ENCODE peak calls at places on chromosomes 13 and 19, in eight cellular contexts. R is body of pancreas, M is tibial artery, Z is tibial nerve, V is left ventricle myocardium inferior, G is right cardiac atrium, B is fibroblast of lung, Q is thoracic aorta. F is an unnamed sample. For H3K4me1 and H3K9me3, the result is how much of the 10 kb centered on the place peaks cover.

GRCh38 chr13:24511019-24511823 is 1.4 kb downstream of the PARP4 start:
- DNase-seq in Z (no peak), M (no peak), B (peak), G (no peak), Q (no peak), V (no peak), R (no peak), F (peak)

GRCh38 chr13:29594310-29594709 is 1.2 kb downstream of the SLC7A1 start:
- DNase-seq in R (peak), G (no peak), B (peak), V (no peak), Q (no peak), Z (no peak), M (no peak), F (peak)

GRCh38 chr13:91817250-91817649 is 418.8 kb downstream of the GPC5 start:
- DNase-seq in V (no peak), R (no peak), Q (no peak), Z (no peak), M (no peak), G (no peak), B (peak), F (no peak)

GRCh38 chr13:73158851-73159250 is 100.0 kb downstream of the KLF5 start:
- DNase-seq in M (no peak), B (peak), V (no peak), Q (no peak), G (no peak), R (no peak), Z (no peak), F (no peak)

GRCh38 chr13:78909276-78909675 is 250.3 kb upstream of the OBI1 start:
- DNase-seq in Q (no peak), G (no peak), B (no peak), M (no peak), V (no peak), R (no peak), Z (no peak), F (no peak)

GRCh38 chr13:97258801-97259200 is 36.7 kb downstream of the MBNL2 start:
- DNase-seq in B (no peak), V (no peak), Q (no peak), M (no peak), G (no peak), R (no peak), Z (no peak), F (no peak)

GRCh38 chr13:75049936-75050335 is 432.0 kb downstream of the TBC1D4 start:
- DNase-seq in M (no peak), G (no peak), Q (no peak), R (no peak), Z (no peak), V (no peak), B (no peak), F (no peak)

GRCh38 chr13:91657283-91657682 is 258.9 kb downstream of the GPC5 start:
- DNase-seq in R (no peak), M (no peak), G (no peak), Z (no peak), B (no peak), Q (no peak), V (no peak), F (no peak)

GRCh38 chr13:46717275-46717674 is 79.7 kb downstream of the ESD start:
- DNase-seq in Z (no peak), M (no peak), B (no peak), R (no peak), V (no peak), G (no peak), Q (no peak), F (no peak)

GRCh38 chr19:45929247-45929646 is 14.7 kb upstream of the NANOS2 start:
- DNase-seq in G (no peak), Q (no peak), R (no peak), M (no peak), Z (no peak), B (no peak), V (no peak), F (no peak)

GRCh38 chr13:44422755-44423643 is 49.4 kb downstream of the SERP2 start:
- DNase-seq in V (no peak), R (no peak), Z (no peak), Q (no peak), B (no peak), M (no peak), G (no peak), F (no peak)

GRCh38 chr19:57267294-57267693 is 13.0 kb upstream of the ZNF460 start:
- DNase-seq in R (no peak), M (no peak), V (no peak), G (no peak), B (no peak), Q (no peak), Z (no peak), F (no peak)

GRCh38 chr13:72864142-72865035 is 82.5 kb downstream of the PIBF1 start:
- DNase-seq in V (no peak), Z (no peak), G (no peak), Q (no peak), B (peak), M (no peak), R (no peak), F (no peak)

GRCh38 chr13:29925457-29925856 is 75.0 kb upstream of the UBL3 start:
- DNase-seq in G (peak), R (peak), Z (peak), Q (peak), B (peak), V (peak), M (peak), F (peak)

GRCh38 chr13:47539317-47539716 is 461.8 kb downstream of the SUCLA2 start:
- DNase-seq in Z (no peak), B (peak), R (no peak), G (no peak), V (no peak), M (no peak), Q (no peak), F (no peak)

GRCh38 chr19:5075603-5076002 is 106.7 kb downstream of the KDM4B start:
- DNase-seq in B (no peak), Q (no peak), G (peak), V (no peak), R (no peak), Z (no peak), M (no peak), F (no peak)

GRCh38 chr19:31342926-31343325 is 6.3 kb downstream of the TSHZ3 start:
- DNase-seq in G (no peak), V (no peak), Z (no peak), B (no peak), Q (no peak), M (no peak), R (no peak), F (no peak)

GRCh38 chr13:76991796-76992547 is at the start of gene CLN5:
- DNase-seq in Z (peak), Q (peak), B (peak), V (peak), G (peak), M (peak), R (peak), F (peak)

GRCh38 chr13:108597943-108598342 is 31.5 kb upstream of the MYO16 start:
- DNase-seq in V (no peak), R (no peak), B (no peak), Q (no peak), M (no peak), Z (no peak), G (no peak), F (no peak)

GRCh38 chr13:79810671-79811070 is 329.7 kb downstream of the NDFIP2 start:
- DNase-seq in V (no peak), B (peak), Q (no peak), G (no peak), Z (no peak), M (no peak), R (no peak), F (no peak)

GRCh38 chr13:22009937-22010336 is 339.1 kb downstream of the FGF9 start:
- DNase-seq in Q (no peak), R (no peak), M (no peak), Z (no peak), G (no peak), B (no peak), V (no peak), F (no peak)

GRCh38 chr13:59088716-59089115 is 1075.0 kb downstream of the DIAPH3 start:
- DNase-seq in R (no peak), G (no peak), V (no peak), B (peak), Z (no peak), Q (no peak), M (no peak), F (no peak)

GRCh38 chr13:109704771-109705628 is 81.4 kb downstream of the IRS2 start:
- DNase-seq in Q (no peak), V (peak), Z (no peak), B (peak), R (no peak), M (peak), G (peak), F (peak)

GRCh38 chr19:56071151-56071550 is 49.9 kb downstream of the ZNF787 start:
- DNase-seq in Q (no peak), G (no peak), M (no peak), B (no peak), R (no peak), V (no peak), Z (no peak), F (no peak)

GRCh38 chr19:31408460-31409124 is 59.4 kb upstream of the TSHZ3 start:
- DNase-seq in Q (no peak), V (no peak), B (peak), R (no peak), Z (no peak), G (peak), M (no peak), F (no peak)

GRCh38 chr19:41657157-41657556 is 30.3 kb upstream of the CEACAM4 start:
- DNase-seq in M (no peak), R (no peak), G (no peak), Z (no peak), B (no peak), Q (no peak), V (no peak), F (no peak)

GRCh38 chr19:33282036-33282686 is 20.2 kb downstream of the CEBPA start:
- DNase-seq in G (peak), Z (no peak), B (no peak), V (no peak), Q (no peak), R (no peak), M (no peak), F (no peak)

GRCh38 chr13:42752731-42753130 is 28.7 kb upstream of the FAM216B start:
- DNase-seq in V (no peak), G (no peak), Z (no peak), R (no peak), B (no peak), M (no peak), Q (no peak), F (no peak)
- H3K27ac ChIP-seq in V (no peak), G (no peak), Z (no peak), R (no peak), B (no peak), M (no peak), Q (no peak), F (no peak)

GRCh38 chr19:13029893-13030292 is 34.6 kb downstream of the NFIX start:
- DNase-seq in Z (no peak), B (no peak), M (peak), V (no peak), Q (no peak), R (no peak), G (no peak), F (no peak)
- H3K4me1 ChIP-seq in Z (half or more), B (under half), M (half or more), V (half or more), Q (half or more), R (half or more), G (under half), F (half or more)

DNA sequence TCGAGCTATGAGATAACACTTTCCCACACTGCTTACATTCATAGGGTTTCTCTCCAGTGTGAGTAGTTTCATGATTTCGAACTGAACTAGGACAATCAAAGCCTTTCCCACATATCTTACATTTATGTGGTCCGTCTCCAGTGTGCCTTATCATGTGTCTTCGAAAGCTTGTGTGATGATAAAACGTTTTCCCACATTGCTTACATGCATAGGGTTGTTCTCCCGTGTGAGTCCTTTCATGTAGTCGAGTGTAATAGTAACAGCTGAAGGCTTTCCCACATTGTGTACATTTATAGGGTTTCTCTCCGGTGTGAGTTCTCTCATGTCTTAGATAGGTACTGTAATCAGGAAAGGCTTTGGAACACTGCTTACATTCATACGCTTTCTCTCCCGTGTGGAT is 16.3 kb downstream of the ZNF823 start:
- DNase-seq in R (no peak), M (no peak), Z (no peak), V (no peak), G (no peak), Q (no peak), B (no peak), F (no peak)
- H3K9me3 ChIP-seq in R (under half), M (under half), Z (under half), V (under half), G (under half), Q (half or more), B (under half), F (under half)

DNA sequence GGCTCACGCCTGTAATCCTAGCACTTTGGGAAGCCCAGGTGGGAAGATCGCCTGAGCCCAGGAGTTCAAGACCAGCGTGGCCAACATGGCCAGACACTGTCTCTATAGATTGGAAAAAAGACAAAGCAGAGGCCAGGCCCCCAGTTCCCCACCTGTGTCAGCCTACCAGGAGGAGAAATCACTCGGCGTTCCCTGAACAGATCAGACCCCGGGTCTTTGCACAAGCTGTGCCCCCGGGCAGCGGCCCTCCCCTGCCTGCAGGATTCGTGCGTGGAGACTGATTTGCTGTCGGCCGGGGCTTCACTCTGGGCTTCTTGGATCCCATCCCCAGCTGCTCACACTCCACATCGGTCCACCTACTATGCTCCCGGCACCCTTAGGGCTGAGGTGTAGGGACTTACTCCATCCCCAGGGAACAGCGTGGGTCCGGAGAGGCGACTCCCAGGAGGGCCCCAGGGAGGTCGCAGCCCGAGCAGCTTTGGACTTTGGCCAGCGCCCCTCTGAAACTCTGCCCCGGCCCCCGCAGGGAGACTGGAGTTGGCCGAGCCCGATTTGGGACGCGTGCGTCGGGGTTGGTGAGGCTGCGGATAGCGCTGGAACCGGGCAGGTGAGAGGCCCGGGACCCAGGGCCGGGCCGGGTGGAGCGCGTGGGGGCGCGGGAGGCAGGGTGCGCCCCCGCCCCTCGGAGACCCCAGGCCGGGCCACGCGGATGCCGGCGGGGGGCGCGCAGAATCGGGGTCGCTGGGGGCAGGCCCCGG is 515 bp upstream of the EFNA2 start:
- DNase-seq in Z (no peak), Q (no peak), M (no peak), R (no peak), V (no peak), G (no peak), B (no peak), F (no peak)
- H3K27ac ChIP-seq in Z (peak), Q (no peak), M (no peak), R (no peak), V (no peak), G (no peak), B (no peak), F (no peak)

GRCh38 chr19:11538232-11539036 is at the start of gene CNN1:
- DNase-seq in Q (peak), M (peak), V (peak), Z (no peak), R (no peak), B (peak), G (peak), F (peak)

GRCh38 chr19:11541238-11541637 is 2.6 kb downstream of the CNN1 start:
- DNase-seq in B (no peak), Q (no peak), V (no peak), R (no peak), Z (no peak), G (no peak), M (no peak), F (no peak)

GRCh38 chr19:11535792-11536595 is 2.7 kb upstream of the CNN1 start:
- DNase-seq in Q (peak), Z (peak), M (peak), R (peak), G (peak), B (peak), V (peak), F (peak)

GRCh38 chr19:11539495-11540365 is 1.1 kb downstream of the CNN1 start:
- DNase-seq in B (peak), Z (no peak), G (peak), R (no peak), Q (no peak), V (peak), M (peak), F (no peak)

DNA sequence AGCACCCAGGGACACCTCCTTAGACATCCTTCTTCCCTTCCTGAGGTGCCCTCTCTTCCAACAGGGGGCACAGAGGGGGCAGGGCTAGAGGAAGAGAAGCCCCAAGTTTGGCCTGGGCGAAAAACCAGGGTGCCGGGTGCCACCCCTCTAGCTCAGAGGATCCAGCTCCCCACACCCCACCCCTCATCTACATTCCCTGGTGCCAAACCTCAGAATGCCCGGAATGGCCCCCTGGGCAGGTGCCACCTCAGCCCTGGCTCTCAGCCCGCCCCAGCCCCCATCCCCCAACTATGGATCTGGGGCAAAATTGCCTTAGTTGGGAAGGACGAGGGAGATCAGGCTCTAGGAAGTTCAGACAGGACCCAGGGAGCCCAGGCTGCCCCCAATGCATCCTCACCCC is 2.0 kb downstream of the CNN1 start:
- DNase-seq in Q (no peak), M (no peak), V (no peak), R (no peak), B (no peak), Z (no peak), G (no peak), F (no peak)
- H3K4me1 ChIP-seq in Q (under half), M (under half), V (under half), R (under half), B (under half), Z (under half), G (under half), F (under half)